ENCODE peak calls at places on chromosomes 16 and 17, in six cellular contexts. A, T, H, W, E and G are unnamed samples.

GRCh38 chr17:17391575-17392370 is 85.0 kb upstream of the MED9 start:
- DNase-seq in A (peak; percentile 81), T (peak; percentile 67), H (no peak), W (no peak), E (no peak), G (peak; percentile 68)

GRCh38 chr16:57899771-57900661 is 70.9 kb downstream of the CNGB1 start:
- DNase-seq in A (peak; percentile 84), T (peak; percentile 64), H (peak; percentile 53), W (peak; percentile 56), E (peak; percentile 68), G (peak; percentile 71)

GRCh38 chr16:55569025-55569424 is 2.5 kb downstream of the CAPNS2 start:
- DNase-seq in A (no peak), T (no peak), H (peak; percentile 64), W (no peak), E (no peak), G (no peak)

GRCh38 chr17:11251561-11252107 is 10.6 kb downstream of the SHISA6 start:
- DNase-seq in A (no peak), T (no peak), H (no peak), W (no peak), E (peak; percentile 1), G (no peak)

GRCh38 chr16:24713379-24713778 is 16.1 kb upstream of the TNRC6A start:
- DNase-seq in A (no peak), T (no peak), H (no peak), W (no peak), E (peak; percentile 34), G (no peak)

GRCh38 chr16:85381738-85382592 is 231.2 kb upstream of the GSE1 start:
- DNase-seq in A (no peak), T (no peak), H (peak; percentile 67), W (no peak), E (no peak), G (no peak)

GRCh38 chr17:79838541-79839274 is 532 bp downstream of the CBX4 start:
- DNase-seq in A (peak; percentile 71), T (peak; percentile 29), H (no peak), W (no peak), E (peak; percentile 63), G (peak; percentile 68)

GRCh38 chr17:71764507-71764906 is 356.3 kb upstream of the SOX9 start:
- DNase-seq in A (no peak), T (no peak), H (no peak), W (peak; percentile 7), E (peak; percentile 15), G (no peak)

GRCh38 chr16:90046122-90046970 is 27.1 kb upstream of the DBNDD1 start:
- DNase-seq in A (no peak), T (no peak), H (no peak), W (no peak), E (no peak), G (no peak)

GRCh38 chr16:66342294-66342900 is 24.1 kb upstream of the CDH5 start:
- DNase-seq in A (no peak), T (no peak), H (no peak), W (peak; percentile 30), E (no peak), G (no peak)

GRCh38 chr16:68910051-68910450 is 66.7 kb downstream of the TANGO6 start:
- DNase-seq in A (no peak), T (no peak), H (no peak), W (no peak), E (no peak), G (no peak)

GRCh38 chr17:40555296-40556190 is 9.7 kb downstream of the CCR7 start:
- DNase-seq in A (no peak), T (no peak), H (no peak), W (no peak), E (no peak), G (no peak)

GRCh38 chr16:53372942-53373871 is 61.1 kb upstream of the RBL2 start:
- DNase-seq in A (peak; percentile 81), T (peak; percentile 64), H (no peak), W (peak; percentile 65), E (no peak), G (peak; percentile 34)

GRCh38 chr16:84098939-84099338 is 17.8 kb downstream of the MBTPS1 start:
- DNase-seq in A (no peak), T (no peak), H (no peak), W (no peak), E (no peak), G (no peak)

GRCh38 chr16:87329436-87330256 is 12.5 kb upstream of the C16orf95 start:
- DNase-seq in A (no peak), T (no peak), H (no peak), W (no peak), E (no peak), G (no peak)

GRCh38 chr16:72664480-72665408 is 383.2 kb downstream of the ZFHX3 start:
- DNase-seq in A (peak; percentile 96), T (peak; percentile 91), H (peak; percentile 99), W (peak; percentile 98), E (peak; percentile 99), G (peak; percentile 94)

GRCh38 chr17:20992416-20992815 is 50.4 kb downstream of the USP22 start:
- DNase-seq in A (no peak), T (no peak), H (no peak), W (no peak), E (no peak), G (no peak)

GRCh38 chr17:48611681-48612455 is 1.1 kb upstream of the HOXB7 start:
- DNase-seq in A (no peak), T (no peak), H (no peak), W (no peak), E (peak; percentile 67), G (no peak)

GRCh38 chr17:27491713-27492190 is 35.5 kb downstream of the KSR1 start:
- DNase-seq in A (no peak), T (no peak), H (no peak), W (no peak), E (no peak), G (no peak)

GRCh38 chr17:56592487-56593072 is 919 bp upstream of the NOG start:
- DNase-seq in A (peak; percentile 58), T (peak; percentile 18), H (no peak), W (peak; percentile 59), E (peak; percentile 54), G (peak; percentile 60)

GRCh38 chr17:9389116-9389515 is 186.5 kb downstream of the STX8 start:
- DNase-seq in A (no peak), T (no peak), H (peak; percentile 59), W (no peak), E (peak; percentile 87), G (no peak)

GRCh38 chr17:62724398-62725146 is 83.5 kb downstream of the MARCHF10 start:
- DNase-seq in A (peak; percentile 79), T (peak; percentile 52), H (no peak), W (no peak), E (peak; percentile 50), G (peak; percentile 81)

GRCh38 chr16:3348547-3349167 is 7.0 kb upstream of the OR2C1 start:
- DNase-seq in A (no peak), T (no peak), H (no peak), W (no peak), E (no peak), G (no peak)

GRCh38 chr17:77837917-77838316 is 120.6 kb upstream of the TNRC6C start:
- DNase-seq in A (no peak), T (no peak), H (no peak), W (no peak), E (no peak), G (no peak)